ENCODE peak calls at places on chromosomes 13 and 19, in five cellular contexts. K, N, L, V and J are unnamed samples.

GRCh38 chr19:4744451-4745170 is 21.0 kb upstream of the DPP9 start:
- DNase-seq in K (peak; percentile 3), N (no peak), L (no peak), V (peak; percentile 76), J (no peak)

GRCh38 chr13:103055166-103055565 is 11.1 kb downstream of the SLC10A2 start:
- DNase-seq in K (no peak), N (no peak), L (no peak), V (no peak), J (no peak)

GRCh38 chr19:33407716-33408115 is 34.2 kb downstream of the CEBPG start:
- DNase-seq in K (no peak), N (no peak), L (no peak), V (no peak), J (no peak)

GRCh38 chr19:19262190-19263057 is 10.7 kb downstream of the TM6SF2 start:
- DNase-seq in K (no peak), N (peak; percentile 64), L (no peak), V (no peak), J (no peak)

GRCh38 chr13:81058211-81058915 is 717.4 kb upstream of the SPRY2 start:
- DNase-seq in K (no peak), N (no peak), L (no peak), V (no peak), J (no peak)

GRCh38 chr19:41323430-41324125 is 13.6 kb downstream of the CCDC97 start:
- DNase-seq in K (no peak), N (no peak), L (no peak), V (peak; percentile 100), J (no peak)

GRCh38 chr19:4575267-4575793 is 15.8 kb upstream of the SEMA6B start:
- DNase-seq in K (no peak), N (peak; percentile 60), L (no peak), V (peak; percentile 96), J (no peak)

GRCh38 chr19:4066682-4067395 is at the start of gene ZBTB7A:
- DNase-seq in K (peak; percentile 69), N (peak; percentile 64), L (peak; percentile 57), V (peak; percentile 79), J (peak; percentile 53)

GRCh38 chr19:46697142-46697960 is 19.6 kb downstream of the PRKD2 start:
- DNase-seq in K (peak; percentile 7), N (peak; percentile 100), L (peak; percentile 95), V (peak; percentile 88), J (peak; percentile 80)

GRCh38 chr13:83538636-83539035 is 343.6 kb downstream of the SLITRK1 start:
- DNase-seq in K (no peak), N (no peak), L (no peak), V (no peak), J (no peak)

GRCh38 chr19:12759686-12760085 is 8.1 kb downstream of the BEST2 start:
- DNase-seq in K (no peak), N (no peak), L (no peak), V (no peak), J (no peak)

GRCh38 chr13:97491452-97491851 is 57.5 kb downstream of the RAP2A start:
- DNase-seq in K (no peak), N (no peak), L (peak; percentile 36), V (no peak), J (no peak)

GRCh38 chr19:2532252-2533071 is 56.5 kb downstream of the GADD45B start:
- DNase-seq in K (no peak), N (no peak), L (peak; percentile 60), V (peak; percentile 88), J (peak; percentile 60)